ENCODE peak calls at places on chromosome 5, in five cellular contexts. S, N, I, E and J are unnamed samples.
A peak's percentile ranks its signal among the peaks of the same experiment; 100 is the strongest.

GRCh38 chr5:132655821-132656773 is 1.9 kb upstream of the IL13 start:
- DNase-seq in I (peak; percentile 84), N (no peak), E (no peak), S (no peak), J (no peak)

GRCh38 chr5:94775088-94775487 is 156.6 kb downstream of the SLF1 start:
- DNase-seq in I (no peak), N (no peak), E (no peak), S (no peak), J (no peak)

GRCh38 chr5:173645437-173645807 is 29.0 kb upstream of the BOD1 start:
- DNase-seq in S (no peak), E (no peak), N (no peak), I (no peak), J (peak; percentile 38)

GRCh38 chr5:23763170-23763569 is 255.8 kb downstream of the PRDM9 start:
- DNase-seq in S (no peak), N (no peak), I (no peak), E (no peak), J (no peak)

GRCh38 chr5:115559524-115559923 is 14.9 kb upstream of the FEM1C start:
- DNase-seq in S (no peak), N (no peak), I (no peak), E (no peak), J (peak; percentile 82)

GRCh38 chr5:150600951-150601773 is 39.3 kb upstream of the SYNPO start:
- DNase-seq in S (no peak), N (no peak), I (peak; percentile 91), E (no peak), J (no peak)

GRCh38 chr5:72559866-72560766 is 52.9 kb upstream of the ZNF366 start:
- DNase-seq in S (no peak), E (no peak), I (no peak), N (no peak), J (no peak)

GRCh38 chr5:154384480-154385235 is 61.1 kb upstream of the SAP30L start:
- DNase-seq in S (no peak), I (no peak), E (peak; percentile 99), N (no peak), J (no peak)

GRCh38 chr5:14714706-14715105 is 50.2 kb downstream of the OTULIN start:
- DNase-seq in N (no peak), E (no peak), S (no peak), I (no peak), J (no peak)

GRCh38 chr5:41843456-41844112 is 26.6 kb downstream of the OXCT1 start:
- DNase-seq in I (peak; percentile 35), E (no peak), N (peak; percentile 42), S (peak; percentile 4), J (peak; percentile 75)

GRCh38 chr5:125002727-125003598 is 256.5 kb upstream of the ZNF608 start:
- DNase-seq in S (no peak), I (no peak), E (peak; percentile 55), N (no peak), J (no peak)

GRCh38 chr5:116947691-116948528 is 373.3 kb upstream of the SEMA6A start:
- DNase-seq in N (peak; percentile 59), S (peak; percentile 11), I (peak; percentile 30), E (peak; percentile 87), J (no peak)

GRCh38 chr5:132607133-132607532 is 50.4 kb downstream of the RAD50 start:
- DNase-seq in S (no peak), E (no peak), I (no peak), N (no peak), J (no peak)

GRCh38 chr5:181203842-181204560 is 995 bp downstream of the TRIM7 start:
- DNase-seq in E (no peak), S (peak; percentile 60), I (peak; percentile 73), N (peak; percentile 55), J (no peak)

GRCh38 chr5:177601126-177601525 is 1.2 kb downstream of the B4GALT7 start:
- DNase-seq in E (no peak), I (no peak), S (no peak), N (no peak), J (no peak)

GRCh38 chr5:177598477-177598876 is 1.5 kb upstream of the B4GALT7 start:
- DNase-seq in I (no peak), E (no peak), S (no peak), N (no peak), J (no peak)

GRCh38 chr5:177602458-177602830 is 2.5 kb downstream of the B4GALT7 start:
- DNase-seq in E (no peak), I (no peak), S (no peak), N (no peak), J (no peak)

GRCh38 chr5:177601577-177602457 is 1.9 kb downstream of the B4GALT7 start:
- DNase-seq in I (no peak), N (no peak), S (peak; percentile 33), E (no peak), J (no peak)

DNA sequence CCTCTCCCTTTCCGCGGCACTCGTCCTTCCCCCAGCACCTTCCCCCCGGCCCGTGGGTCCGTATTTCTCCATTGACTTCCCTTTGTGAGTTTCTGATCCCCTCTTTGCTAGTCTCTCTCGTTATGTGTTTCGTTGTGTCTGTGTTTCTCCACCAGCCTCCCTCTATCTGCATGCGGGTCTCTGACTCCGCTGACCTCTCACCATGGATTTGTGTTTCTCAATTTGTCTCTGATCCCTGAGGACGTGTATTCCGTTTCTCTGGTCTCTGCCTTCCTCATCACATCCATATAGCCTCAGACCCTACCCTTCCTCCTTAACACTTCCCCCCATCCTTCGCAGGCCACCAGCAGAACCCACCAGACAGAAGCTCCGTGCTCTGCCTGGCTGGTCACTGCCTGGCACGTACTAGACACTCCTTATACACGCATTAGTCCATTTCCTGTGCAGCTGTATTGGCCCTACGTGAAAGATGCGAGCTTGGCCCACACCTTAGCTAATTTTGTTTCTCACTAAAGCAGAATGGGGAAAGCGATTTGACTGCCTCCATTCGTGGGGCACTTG is 606 bp downstream of the B4GALT7 start:
- DNase-seq in S (no peak), N (no peak), I (no peak), E (no peak), J (peak; percentile 54)
- TF ChIP-seq RCOR1 in S (no peak), N (no peak), I (no peak), E (no peak), J (no peak)

GRCh38 chr5:10520716-10521115 is 43.2 kb upstream of the ANKRD33B start:
- DNase-seq in E (no peak), S (no peak), I (no peak), N (no peak), J (peak; percentile 65)
- TF ChIP-seq RCOR1 in E (no peak), S (no peak), I (no peak), N (no peak), J (no peak)

GRCh38 chr5:148957591-148958202 is 105.2 kb downstream of the SH3TC2 start:
- DNase-seq in S (no peak), E (no peak), I (peak; percentile 59), N (peak; percentile 74), J (peak; percentile 43)
- TF ChIP-seq RCOR1 in S (no peak), E (no peak), I (no peak), N (no peak), J (no peak)

GRCh38 chr5:179766726-179767455 is 26.9 kb upstream of the LTC4S start:
- DNase-seq in S (no peak), E (no peak), N (no peak), I (no peak), J (no peak)

GRCh38 chr5:179762781-179763176 is 30.2 kb downstream of the MAML1 start:
- DNase-seq in N (no peak), I (no peak), E (no peak), S (no peak), J (peak; percentile 75)

GRCh38 chr5:179766021-179766725 is 27.6 kb upstream of the LTC4S start:
- DNase-seq in S (no peak), N (peak; percentile 42), E (no peak), I (peak; percentile 43), J (peak; percentile 72)

GRCh38 chr5:179763215-179763945 is 30.4 kb upstream of the LTC4S start:
- DNase-seq in I (peak; percentile 84), E (no peak), N (peak; percentile 80), S (peak; percentile 76), J (peak; percentile 91)

GRCh38 chr5:179765400-179765799 is 28.4 kb upstream of the LTC4S start:
- DNase-seq in N (no peak), E (no peak), I (peak; percentile 8), S (no peak), J (peak; percentile 85)
- TF ChIP-seq RCOR1 in N (no peak), E (no peak), I (no peak), S (no peak), J (no peak)

DNA sequence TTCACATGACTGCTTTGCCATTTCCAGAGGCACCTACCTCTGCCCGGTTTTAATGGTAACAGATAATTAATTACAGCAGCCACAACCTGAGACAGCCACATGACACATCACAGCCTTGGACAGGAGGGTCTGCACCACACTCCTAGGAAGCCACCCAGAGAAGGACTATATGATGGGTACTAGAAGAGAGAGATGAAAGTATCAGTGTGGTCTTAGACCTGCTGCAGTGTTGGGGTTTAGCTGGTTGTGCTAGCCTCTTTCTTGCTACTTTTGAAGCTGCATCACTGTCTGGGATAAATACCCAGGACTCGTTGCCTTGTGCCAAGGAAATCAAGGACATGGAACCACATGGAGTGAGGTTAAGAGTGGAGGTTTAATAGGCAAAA is 266.4 kb downstream of the ICE1 start:
- DNase-seq in N (no peak), I (no peak), E (no peak), S (no peak), J (no peak)
- TF ChIP-seq RCOR1 in N (no peak), I (no peak), E (no peak), S (no peak), J (no peak)

DNA sequence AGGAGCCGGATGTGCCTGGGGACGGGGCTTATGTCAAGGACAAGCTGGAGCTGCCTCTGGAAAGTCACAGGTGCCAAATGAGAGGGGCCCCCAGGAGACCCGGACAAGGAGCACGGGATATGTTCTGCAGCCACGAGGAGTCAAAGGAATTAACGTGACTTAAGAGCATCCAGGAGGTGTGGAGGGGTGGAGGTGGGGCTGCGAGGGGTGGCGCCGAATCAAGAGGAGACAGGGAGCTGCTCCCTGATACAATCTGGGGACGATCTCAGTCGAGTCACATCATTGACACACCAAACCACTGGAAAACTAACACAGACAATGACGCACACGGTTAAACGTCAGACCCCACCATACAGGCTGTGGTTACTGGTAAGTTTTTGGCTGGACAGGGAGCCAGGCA is 10.4 kb downstream of the CCDC127 start:
- DNase-seq in I (no peak), N (peak; percentile 60), E (no peak), S (no peak), J (peak; percentile 33)
- TF ChIP-seq RCOR1 in I (no peak), N (no peak), E (no peak), S (no peak), J (no peak)